ENCODE peak calls at places on chromosomes 13 and 19, in four cellular contexts. M is CD8-positive, alpha-beta T cell; X is glutamatergic neuron; G is cardiac fibroblast. B is an unnamed sample.

GRCh38 chr19:44735011-44735410 is 13.5 kb upstream of the BCL3 start:
- DNase-seq in M (no peak), X (no peak), G (no peak), B (no peak)

GRCh38 chr19:51807925-51808324 is 13.0 kb downstream of the FPR3 start:
- DNase-seq in M (no peak), X (no peak), G (no peak), B (no peak)

GRCh38 chr13:30846844-30847243 is 59.2 kb upstream of the MEDAG start:
- DNase-seq in M (no peak), X (no peak), G (peak), B (no peak)

GRCh38 chr13:41487222-41487621 is 29.9 kb downstream of the RGCC start:
- DNase-seq in M (no peak), X (no peak), G (no peak), B (no peak)

GRCh38 chr19:19217110-19217509 is 5.4 kb downstream of the NCAN start:
- DNase-seq in M (no peak), X (no peak), G (peak), B (no peak)

GRCh38 chr19:50719566-50719965 is at the start of gene SHANK1:
- DNase-seq in M (no peak), X (peak), G (no peak), B (no peak)

GRCh38 chr19:33840783-33841182 is 44.1 kb downstream of the KCTD15 start:
- DNase-seq in M (no peak), X (no peak), G (no peak), B (no peak)

GRCh38 chr13:30196025-30196424 is 111.3 kb downstream of the KATNAL1 start:
- DNase-seq in M (no peak), X (peak), G (peak), B (no peak)

GRCh38 chr19:47895165-47895782 is 9.2 kb upstream of the SULT2A1 start:
- DNase-seq in M (no peak), X (no peak), G (no peak), B (no peak)

DNA sequence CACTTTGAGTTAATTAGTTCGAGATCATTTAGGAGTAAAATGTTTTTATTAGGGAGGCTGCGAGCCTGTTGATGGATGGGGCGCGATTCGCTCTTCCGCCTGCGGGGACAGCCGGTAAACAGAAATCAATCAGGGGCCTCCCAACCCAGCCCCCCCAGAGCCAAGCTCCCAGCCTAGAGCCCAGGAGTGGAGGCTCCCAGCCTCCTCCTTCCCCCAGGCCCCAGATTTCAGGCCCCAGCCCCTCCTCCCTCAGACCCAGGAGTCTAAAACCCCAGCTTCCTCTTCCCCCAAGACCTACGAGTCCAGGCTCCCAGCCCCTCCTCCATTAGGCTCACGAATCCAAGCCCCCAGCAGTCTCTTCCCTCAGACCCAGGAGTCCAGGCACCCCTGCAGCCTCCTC is 9.7 kb upstream of the ERFL start:
- DNase-seq in M (no peak), X (no peak), G (no peak), B (no peak)
- TF ChIP-seq CTCF in M (no peak), X (peak), G (no peak), B (no peak)

DNA sequence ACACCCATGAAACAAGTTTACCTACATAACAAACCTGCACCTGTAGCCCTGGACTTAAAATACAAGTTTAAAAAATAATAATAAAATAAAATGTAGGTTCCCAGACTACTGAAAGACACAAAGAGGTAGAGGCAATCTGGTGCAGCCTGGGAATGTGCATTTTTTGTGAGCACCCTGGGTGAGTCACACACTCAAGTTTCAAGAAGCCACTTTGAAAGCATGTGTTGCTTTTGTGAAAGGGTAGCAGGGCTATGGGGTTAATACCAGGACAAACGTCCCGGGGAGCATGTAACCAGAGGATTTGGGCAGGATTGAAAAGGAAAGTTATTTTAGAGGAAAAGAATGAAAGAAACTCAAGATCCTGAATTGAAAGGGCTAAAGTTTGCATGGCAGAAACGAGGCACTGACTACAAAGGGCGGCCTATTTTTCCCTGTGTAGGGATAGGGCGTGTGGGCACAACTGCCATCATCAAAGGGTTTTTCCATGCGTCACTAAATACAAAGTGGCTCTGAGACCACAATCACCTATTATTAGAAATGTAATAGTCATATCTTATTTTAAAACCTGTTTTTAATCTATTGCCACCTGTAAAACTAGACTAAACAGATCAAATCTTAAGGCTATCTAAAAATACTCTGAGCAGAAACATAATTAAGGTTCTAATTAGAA is 314.9 kb downstream of the COG6 start:
- DNase-seq in M (no peak), X (no peak), G (no peak), B (no peak)
- TF ChIP-seq CTCF in M (no peak), X (no peak), G (no peak), B (no peak)

DNA sequence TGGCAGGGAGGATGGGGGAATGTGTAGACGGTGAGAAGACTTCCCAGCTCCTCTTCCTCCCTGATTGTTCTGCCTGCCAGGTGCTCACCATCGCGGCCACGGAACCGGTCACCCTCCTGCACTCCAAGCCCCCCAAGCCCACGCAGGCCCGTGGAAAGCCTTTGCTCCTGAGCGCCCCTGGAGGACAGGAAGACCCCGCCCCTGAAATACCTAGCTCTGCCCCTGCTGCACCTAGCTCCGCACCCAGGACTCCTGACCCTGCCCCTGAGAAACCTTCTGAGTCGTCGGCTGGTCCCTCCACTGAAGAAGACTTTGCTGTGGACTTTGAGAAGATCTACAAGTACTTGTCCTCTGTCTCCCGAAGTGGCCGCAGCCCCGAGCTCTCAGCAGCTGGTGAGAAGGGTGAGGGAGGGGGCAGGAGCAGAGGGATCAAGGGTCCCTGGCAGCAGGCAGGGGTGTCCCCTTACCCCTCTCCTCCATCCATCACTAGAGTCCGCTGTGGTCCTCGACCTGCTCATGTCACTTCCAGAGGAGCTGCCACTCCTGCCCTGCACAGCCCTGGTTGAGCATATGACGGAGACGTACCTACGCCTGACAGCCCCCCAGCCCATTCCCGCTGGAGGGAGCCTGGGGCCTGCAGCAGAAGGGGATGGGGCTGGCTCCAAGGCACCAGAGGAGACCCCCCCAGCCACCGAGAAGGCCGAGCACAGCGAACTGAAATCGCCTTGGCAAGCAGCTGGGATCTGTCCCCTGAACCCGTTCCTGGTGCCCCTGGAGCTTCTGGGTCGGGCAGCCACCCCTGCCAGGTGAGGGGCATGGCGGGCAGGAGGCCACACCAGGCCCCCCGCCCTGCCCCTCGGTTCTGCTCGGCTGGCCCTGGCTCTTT is 2.1 kb downstream of the SNAPC2 start:
- DNase-seq in M (no peak), X (peak), G (no peak), B (no peak)
- TF ChIP-seq CTCF in M (no peak), X (no peak), G (no peak), B (no peak)

GRCh38 chr13:47190696-47191095 is 293.8 kb upstream of the HTR2A start:
- DNase-seq in M (no peak), X (no peak), G (no peak), B (no peak)
- TF ChIP-seq CTCF in M (no peak), X (no peak), G (no peak), B (no peak)